ENCODE peak calls at places on chromosome 1, in eight cellular contexts. G is foreskin fibroblast, U is prostate gland, T is neural crest cell, W is AG09309, J is substantia nigra, L is M059J, S is memory B cell. O is an unnamed sample.

GRCh38 chr1:55323760-55324159 is 108.6 kb upstream of the USP24 start:
- DNase-seq in G (no peak), U (no peak), T (no peak), W (no peak), J (no peak), L (no peak), S (no peak), O (no peak)

GRCh38 chr1:53279556-53280160 is 41.3 kb upstream of the MAGOH start:
- DNase-seq in G (no peak), U (no peak), T (no peak), W (no peak), J (no peak), L (no peak), S (no peak), O (no peak)

GRCh38 chr1:91803133-91803532 is 82.8 kb downstream of the TGFBR3 start:
- DNase-seq in G (peak), U (no peak), T (no peak), W (no peak), J (no peak), L (no peak), S (no peak), O (no peak)

GRCh38 chr1:87439821-87440220 is 111.1 kb downstream of the LMO4 start:
- DNase-seq in G (no peak), U (no peak), T (no peak), W (no peak), J (no peak), L (no peak), S (no peak), O (no peak)

GRCh38 chr1:61956012-61956645 is 213.8 kb downstream of the PATJ start:
- DNase-seq in G (peak), U (no peak), T (no peak), W (no peak), J (no peak), L (no peak), S (no peak), O (no peak)

GRCh38 chr1:59329412-59330053 is 32.6 kb downstream of the FGGY start:
- DNase-seq in G (no peak), U (no peak), T (no peak), W (no peak), J (no peak), L (no peak), S (no peak), O (no peak)

GRCh38 chr1:117014209-117014608 is 12.6 kb downstream of the CD101 start:
- DNase-seq in G (peak), U (no peak), T (no peak), W (no peak), J (no peak), L (peak), S (no peak), O (no peak)

GRCh38 chr1:34711469-34711868 is 43.4 kb upstream of the GJB5 start:
- DNase-seq in G (no peak), U (no peak), T (no peak), W (no peak), J (no peak), L (no peak), S (no peak), O (no peak)

GRCh38 chr1:174623640-174624039 is 175.9 kb downstream of the GPR52 start:
- DNase-seq in G (no peak), U (no peak), T (no peak), W (no peak), J (no peak), L (no peak), S (no peak), O (no peak)

GRCh38 chr1:194289569-194290266 is 1103.3 kb upstream of the B3GALT2 start:
- DNase-seq in G (no peak), U (no peak), T (no peak), W (no peak), J (no peak), L (no peak), S (peak), O (no peak)

GRCh38 chr1:52139817-52140540 is 1.9 kb upstream of the ZFYVE9 start:
- DNase-seq in G (peak), U (no peak), T (no peak), W (peak), J (no peak), L (peak), S (no peak), O (no peak)

GRCh38 chr1:181104790-181105133 is 16.3 kb downstream of the IER5 start:
- DNase-seq in G (peak), U (no peak), T (peak), W (no peak), J (no peak), L (no peak), S (peak), O (peak)

GRCh38 chr1:119893238-119893791 is 3.0 kb downstream of the ADAM30 start:
- DNase-seq in G (no peak), U (no peak), T (no peak), W (no peak), J (no peak), L (no peak), S (no peak), O (no peak)

GRCh38 chr1:15153184-15153841 is at the start of gene TMEM51:
- DNase-seq in G (peak), U (peak), T (peak), W (no peak), J (peak), L (peak), S (no peak), O (peak)

GRCh38 chr1:22142315-22143064 is 407 bp downstream of the WNT4 start:
- DNase-seq in G (peak), U (peak), T (no peak), W (no peak), J (no peak), L (peak), S (no peak), O (peak)

GRCh38 chr1:207103892-207104373 is at the start of gene C4BPA:
- DNase-seq in G (no peak), U (no peak), T (no peak), W (no peak), J (no peak), L (peak), S (no peak), O (no peak)

O was measured in NCI-H2081.